ENCODE peak calls at places on chromosomes 13 and 19, in eight cellular contexts. One of them, this sample, is unnamed.

GRCh38 chr13:97582170-97582569 is 148.2 kb downstream of the RAP2A start:
- DNase-seq in NB4: peak; percentile 52
- DNase-seq in stimulated activated CD8-positive, alpha-beta memory T cell treated with anti-CD3 and anti-CD28 coated beads, Interleukin-15, amount 100 ng/mL, for 1 hour: no peak
- DNase-seq in ELF-1: no peak
- DNase-seq in nephron progenitor cell: no peak
- DNase-seq in choroid plexus epithelial cell: no peak
- DNase-seq in transverse colon: no peak
- DNase-seq in hypothalamus: no peak
- DNase-seq in this sample: no peak

GRCh38 chr19:50513746-50514345 is at the start of gene ASPDH:
- DNase-seq in NB4: no peak
- DNase-seq in stimulated activated CD8-positive, alpha-beta memory T cell treated with anti-CD3 and anti-CD28 coated beads, Interleukin-15, amount 100 ng/mL, for 1 hour: no peak
- DNase-seq in ELF-1: no peak
- DNase-seq in nephron progenitor cell: no peak
- DNase-seq in choroid plexus epithelial cell: no peak
- DNase-seq in transverse colon: no peak
- DNase-seq in hypothalamus: peak; percentile 71
- DNase-seq in this sample: no peak

GRCh38 chr13:35474551-35474950 is 1.9 kb downstream of the MAB21L1 start:
- DNase-seq in NB4: no peak
- DNase-seq in stimulated activated CD8-positive, alpha-beta memory T cell treated with anti-CD3 and anti-CD28 coated beads, Interleukin-15, amount 100 ng/mL, for 1 hour: no peak
- DNase-seq in ELF-1: no peak
- DNase-seq in nephron progenitor cell: peak; percentile 2
- DNase-seq in choroid plexus epithelial cell: peak; percentile 10
- DNase-seq in transverse colon: no peak
- DNase-seq in hypothalamus: no peak
- DNase-seq in this sample: no peak

GRCh38 chr19:37988758-37989635 is 82.0 kb downstream of the SIPA1L3 start:
- DNase-seq in NB4: peak; percentile 71
- DNase-seq in stimulated activated CD8-positive, alpha-beta memory T cell treated with anti-CD3 and anti-CD28 coated beads, Interleukin-15, amount 100 ng/mL, for 1 hour: no peak
- DNase-seq in ELF-1: peak; percentile 72
- DNase-seq in nephron progenitor cell: peak; percentile 34
- DNase-seq in choroid plexus epithelial cell: peak; percentile 65
- DNase-seq in transverse colon: no peak
- DNase-seq in hypothalamus: no peak
- DNase-seq in this sample: no peak

GRCh38 chr19:35644987-35645679 is 3.0 kb upstream of the COX6B1 start:
- DNase-seq in NB4: peak; percentile 80
- DNase-seq in stimulated activated CD8-positive, alpha-beta memory T cell treated with anti-CD3 and anti-CD28 coated beads, Interleukin-15, amount 100 ng/mL, for 1 hour: peak; percentile 51
- DNase-seq in ELF-1: peak; percentile 88
- DNase-seq in nephron progenitor cell: peak; percentile 93
- DNase-seq in choroid plexus epithelial cell: peak; percentile 60
- DNase-seq in transverse colon: peak; percentile 92
- DNase-seq in hypothalamus: peak; percentile 35
- DNase-seq in this sample: peak; percentile 87

GRCh38 chr13:113621046-113621445 is 36.5 kb downstream of the TFDP1 start:
- DNase-seq in NB4: no peak
- DNase-seq in stimulated activated CD8-positive, alpha-beta memory T cell treated with anti-CD3 and anti-CD28 coated beads, Interleukin-15, amount 100 ng/mL, for 1 hour: no peak
- DNase-seq in ELF-1: no peak
- DNase-seq in nephron progenitor cell: no peak
- DNase-seq in choroid plexus epithelial cell: no peak
- DNase-seq in transverse colon: no peak
- DNase-seq in hypothalamus: no peak
- DNase-seq in this sample: no peak

GRCh38 chr13:19618925-19619324 is 14.5 kb upstream of the MPHOSPH8 start:
- DNase-seq in NB4: peak; percentile 53
- DNase-seq in stimulated activated CD8-positive, alpha-beta memory T cell treated with anti-CD3 and anti-CD28 coated beads, Interleukin-15, amount 100 ng/mL, for 1 hour: no peak
- DNase-seq in ELF-1: peak; percentile 54
- DNase-seq in nephron progenitor cell: peak; percentile 6
- DNase-seq in choroid plexus epithelial cell: peak; percentile 69
- DNase-seq in transverse colon: no peak
- DNase-seq in hypothalamus: no peak
- DNase-seq in this sample: no peak

GRCh38 chr13:113562085-113562749 is 22.3 kb upstream of the TFDP1 start:
- DNase-seq in NB4: peak; percentile 79
- DNase-seq in stimulated activated CD8-positive, alpha-beta memory T cell treated with anti-CD3 and anti-CD28 coated beads, Interleukin-15, amount 100 ng/mL, for 1 hour: peak; percentile 17
- DNase-seq in ELF-1: peak; percentile 88
- DNase-seq in nephron progenitor cell: peak; percentile 84
- DNase-seq in choroid plexus epithelial cell: peak; percentile 91
- DNase-seq in transverse colon: peak; percentile 52
- DNase-seq in hypothalamus: peak; percentile 47
- DNase-seq in this sample: peak; percentile 45

GRCh38 chr13:60112771-60113170 is 51.0 kb downstream of the DIAPH3 start:
- DNase-seq in NB4: no peak
- DNase-seq in stimulated activated CD8-positive, alpha-beta memory T cell treated with anti-CD3 and anti-CD28 coated beads, Interleukin-15, amount 100 ng/mL, for 1 hour: no peak
- DNase-seq in ELF-1: no peak
- DNase-seq in nephron progenitor cell: no peak
- DNase-seq in choroid plexus epithelial cell: peak; percentile 24
- DNase-seq in transverse colon: no peak
- DNase-seq in hypothalamus: no peak
- DNase-seq in this sample: no peak

GRCh38 chr13:49448753-49449152 is 4.7 kb downstream of the SETDB2 start:
- DNase-seq in NB4: no peak
- DNase-seq in stimulated activated CD8-positive, alpha-beta memory T cell treated with anti-CD3 and anti-CD28 coated beads, Interleukin-15, amount 100 ng/mL, for 1 hour: no peak
- DNase-seq in ELF-1: no peak
- DNase-seq in nephron progenitor cell: no peak
- DNase-seq in choroid plexus epithelial cell: no peak
- DNase-seq in transverse colon: no peak
- DNase-seq in hypothalamus: no peak
- DNase-seq in this sample: no peak

GRCh38 chr13:39451860-39452301 is 151.1 kb downstream of the LHFPL6 start:
- DNase-seq in NB4: peak; percentile 94
- DNase-seq in stimulated activated CD8-positive, alpha-beta memory T cell treated with anti-CD3 and anti-CD28 coated beads, Interleukin-15, amount 100 ng/mL, for 1 hour: no peak
- DNase-seq in ELF-1: no peak
- DNase-seq in nephron progenitor cell: no peak
- DNase-seq in choroid plexus epithelial cell: peak; percentile 97
- DNase-seq in transverse colon: peak; percentile 11
- DNase-seq in hypothalamus: no peak
- DNase-seq in this sample: no peak

GRCh38 chr13:75236774-75237173 is 245.2 kb downstream of the TBC1D4 start:
- DNase-seq in NB4: peak; percentile 38
- DNase-seq in stimulated activated CD8-positive, alpha-beta memory T cell treated with anti-CD3 and anti-CD28 coated beads, Interleukin-15, amount 100 ng/mL, for 1 hour: no peak
- DNase-seq in ELF-1: no peak
- DNase-seq in nephron progenitor cell: no peak
- DNase-seq in choroid plexus epithelial cell: peak; percentile 15
- DNase-seq in transverse colon: no peak
- DNase-seq in hypothalamus: no peak
- DNase-seq in this sample: no peak

GRCh38 chr19:42081584-42082258 is 5.8 kb downstream of the ZNF574 start:
- DNase-seq in NB4: peak; percentile 45
- DNase-seq in stimulated activated CD8-positive, alpha-beta memory T cell treated with anti-CD3 and anti-CD28 coated beads, Interleukin-15, amount 100 ng/mL, for 1 hour: no peak
- DNase-seq in ELF-1: no peak
- DNase-seq in nephron progenitor cell: no peak
- DNase-seq in choroid plexus epithelial cell: peak; percentile 82
- DNase-seq in transverse colon: no peak
- DNase-seq in hypothalamus: no peak
- DNase-seq in this sample: no peak

GRCh38 chr19:3249408-3249807 is 24.9 kb downstream of the CELF5 start:
- DNase-seq in NB4: peak; percentile 25
- DNase-seq in stimulated activated CD8-positive, alpha-beta memory T cell treated with anti-CD3 and anti-CD28 coated beads, Interleukin-15, amount 100 ng/mL, for 1 hour: no peak
- DNase-seq in ELF-1: peak; percentile 55
- DNase-seq in nephron progenitor cell: no peak
- DNase-seq in choroid plexus epithelial cell: no peak
- DNase-seq in transverse colon: no peak
- DNase-seq in hypothalamus: no peak
- DNase-seq in this sample: no peak

GRCh38 chr13:99856021-99856420 is 115.5 kb downstream of the ZIC5 start:
- DNase-seq in NB4: no peak
- DNase-seq in stimulated activated CD8-positive, alpha-beta memory T cell treated with anti-CD3 and anti-CD28 coated beads, Interleukin-15, amount 100 ng/mL, for 1 hour: no peak
- DNase-seq in ELF-1: no peak
- DNase-seq in nephron progenitor cell: no peak
- DNase-seq in choroid plexus epithelial cell: no peak
- DNase-seq in transverse colon: no peak
- DNase-seq in hypothalamus: no peak
- DNase-seq in this sample: no peak

GRCh38 chr13:48436661-48437242 is 23.8 kb upstream of the LPAR6 start:
- DNase-seq in NB4: no peak
- DNase-seq in stimulated activated CD8-positive, alpha-beta memory T cell treated with anti-CD3 and anti-CD28 coated beads, Interleukin-15, amount 100 ng/mL, for 1 hour: no peak
- DNase-seq in ELF-1: no peak
- DNase-seq in nephron progenitor cell: no peak
- DNase-seq in choroid plexus epithelial cell: no peak
- DNase-seq in transverse colon: no peak
- DNase-seq in hypothalamus: no peak
- DNase-seq in this sample: no peak